ENCODE peak calls at places on chromosomes 3 and 15, in nine cellular contexts. T is HEK293T; W is ACHN; N is activated CD4-positive, alpha-beta T cell treated with anti-CD3 and anti-CD28 coated beads for 48 hours; C is NCI-H1105 treated with DMSO at 0.1 percent for 48 hours; U is AG04449; Q is GM04503; O is AG04450; J is hepatic stellate cell. R is an unnamed sample.
A peak's percentile ranks its signal among the peaks of the same experiment; 100 is the strongest.

GRCh38 chr15:79779739-79780138 is 117.1 kb downstream of the MTHFS start:
- DNase-seq in W (no peak), C (no peak), U (no peak), J (no peak), Q (no peak), O (no peak), T (no peak), N (peak; percentile 45), R (peak; percentile 30)

GRCh38 chr15:73870700-73871408 is 2.5 kb upstream of the TBC1D21 start:
- DNase-seq in T (no peak), C (no peak), W (no peak), O (no peak), Q (no peak), J (no peak), U (no peak), N (no peak), R (no peak)

GRCh38 chr3:170178631-170179030 is 2.9 kb downstream of the PHC3 start:
- DNase-seq in J (no peak), U (no peak), T (no peak), O (no peak), C (no peak), W (no peak), Q (no peak), N (peak; percentile 52), R (peak; percentile 42)

GRCh38 chr15:58608129-58608590 is 141.3 kb downstream of the ADAM10 start:
- DNase-seq in N (no peak), Q (peak; percentile 37), T (no peak), J (peak; percentile 19), O (peak; percentile 62), W (no peak), C (no peak), U (peak; percentile 55), R (no peak)

GRCh38 chr3:192010490-192010889 is 549.5 kb downstream of the PYDC2 start:
- DNase-seq in N (no peak), U (no peak), C (no peak), W (no peak), T (no peak), J (no peak), Q (no peak), O (no peak), R (no peak)

GRCh38 chr15:64782751-64783150 is 7.4 kb upstream of the RBPMS2 start:
- DNase-seq in U (no peak), J (no peak), O (no peak), T (no peak), W (no peak), N (no peak), Q (no peak), C (no peak), R (no peak)

GRCh38 chr3:159882784-159883779 is 105.6 kb upstream of the IL12A start:
- DNase-seq in N (no peak), U (peak; percentile 85), O (peak; percentile 84), C (peak; percentile 95), W (no peak), Q (no peak), T (peak; percentile 15), J (no peak), R (no peak)

GRCh38 chr3:194126790-194127189 is 9.2 kb upstream of the HES1 start:
- DNase-seq in U (no peak), N (no peak), T (no peak), C (no peak), Q (no peak), O (no peak), J (no peak), W (no peak), R (no peak)

GRCh38 chr15:41990691-41991090 is 18.3 kb upstream of the EHD4 start:
- DNase-seq in Q (no peak), C (no peak), O (no peak), T (no peak), U (no peak), W (no peak), J (no peak), N (no peak), R (no peak)

GRCh38 chr3:43817825-43818224 is 127.1 kb downstream of the ABHD5 start:
- DNase-seq in O (no peak), C (no peak), Q (no peak), N (peak; percentile 17), J (no peak), T (no peak), U (no peak), W (peak; percentile 33), R (no peak)

GRCh38 chr3:47359283-47359682 is 21.5 kb upstream of the PTPN23 start:
- DNase-seq in J (no peak), N (no peak), T (no peak), C (no peak), U (no peak), O (no peak), W (no peak), Q (no peak), R (no peak)

GRCh38 chr3:5187920-5188418 is 462 bp downstream of the EDEM1 start:
- DNase-seq in C (no peak), T (peak; percentile 36), N (peak; percentile 66), W (peak; percentile 47), O (no peak), U (no peak), J (peak; percentile 47), Q (no peak), R (peak; percentile 52)

GRCh38 chr15:26087881-26088280 is 224.8 kb upstream of the ATP10A start:
- DNase-seq in J (no peak), C (no peak), N (no peak), O (no peak), U (no peak), T (no peak), W (no peak), Q (no peak), R (no peak)

GRCh38 chr15:40337597-40337996 is 3.1 kb downstream of the CCDC9B start:
- DNase-seq in W (no peak), N (no peak), T (no peak), U (no peak), J (no peak), C (no peak), Q (no peak), O (no peak), R (no peak)

GRCh38 chr15:80107204-80107603 is 45.6 kb upstream of the FAH start:
- DNase-seq in W (no peak), T (no peak), J (no peak), O (no peak), C (no peak), U (no peak), Q (no peak), N (no peak), R (no peak)

GRCh38 chr3:128112406-128112968 is 11.1 kb downstream of the RUVBL1 start:
- DNase-seq in W (peak; percentile 87), U (peak; percentile 58), N (peak; percentile 58), O (peak; percentile 51), T (no peak), Q (peak; percentile 71), J (peak; percentile 79), C (peak; percentile 5), R (no peak)

GRCh38 chr3:8453153-8453552 is 48.5 kb upstream of the LMCD1 start:
- DNase-seq in Q (no peak), O (no peak), C (no peak), U (no peak), N (no peak), W (no peak), T (no peak), J (no peak), R (no peak)

GRCh38 chr3:183779896-183780450 is 45.4 kb downstream of the MAP6D1 start:
- DNase-seq in W (no peak), O (no peak), J (no peak), T (no peak), N (no peak), U (no peak), Q (no peak), C (no peak), R (no peak)

GRCh38 chr3:116897382-116897781 is 187.8 kb downstream of the TUSC7 start:
- DNase-seq in W (no peak), T (no peak), Q (no peak), U (no peak), J (no peak), N (no peak), C (no peak), O (no peak), R (no peak)

GRCh38 chr3:78161736-78162135 is 1121.8 kb downstream of the ROBO2 start:
- DNase-seq in O (no peak), T (no peak), J (no peak), C (no peak), U (no peak), Q (no peak), W (no peak), N (no peak), R (no peak)

GRCh38 chr3:57370331-57370730 is 77.8 kb upstream of the ASB14 start:
- DNase-seq in Q (no peak), O (no peak), W (no peak), T (no peak), C (no peak), J (no peak), N (no peak), U (no peak), R (no peak)

GRCh38 chr3:26099692-26100091 is 309.8 kb downstream of the OXSM start:
- DNase-seq in T (no peak), Q (no peak), C (no peak), W (no peak), U (no peak), O (no peak), N (no peak), J (no peak), R (no peak)

GRCh38 chr3:119091936-119092677 is 53.9 kb upstream of the TEX55 start:
- DNase-seq in T (no peak), Q (no peak), C (no peak), O (no peak), J (no peak), W (no peak), U (no peak), N (no peak), R (no peak)

GRCh38 chr3:62723636-62724217 is 151.5 kb downstream of the CADPS start:
- DNase-seq in O (no peak), C (no peak), Q (no peak), W (no peak), N (no peak), T (no peak), J (no peak), U (no peak), R (no peak)

GRCh38 chr3:58345457-58345856 is 12.8 kb downstream of the PXK start:
- DNase-seq in W (no peak), O (no peak), N (no peak), C (no peak), Q (no peak), T (no peak), J (no peak), U (no peak), R (no peak)

GRCh38 chr3:10548997-10549396 is 43.6 kb upstream of the ATP2B2 start:
- DNase-seq in U (no peak), Q (no peak), O (no peak), T (no peak), W (no peak), C (no peak), N (peak; percentile 38), J (no peak), R (no peak)

GRCh38 chr3:154904328-154904727 is 175.8 kb upstream of the MME start:
- DNase-seq in U (no peak), J (peak; percentile 5), O (no peak), C (peak; percentile 35), N (no peak), Q (no peak), T (peak; percentile 19), W (peak; percentile 22), R (peak; percentile 9)

GRCh38 chr3:16917256-16917935 is 32.6 kb downstream of the PLCL2 start:
- DNase-seq in U (no peak), J (no peak), Q (no peak), W (peak; percentile 46), C (no peak), N (peak; percentile 24), T (no peak), O (no peak), R (no peak)

GRCh38 chr3:172201136-172201989 is 162.0 kb downstream of the FNDC3B start:
- DNase-seq in N (no peak), T (no peak), U (peak; percentile 69), C (peak; percentile 97), W (peak; percentile 35), J (peak; percentile 68), Q (peak; percentile 95), O (peak; percentile 86), R (no peak)

GRCh38 chr3:156522673-156523072 is 32.2 kb downstream of the SSR3 start:
- DNase-seq in J (no peak), U (no peak), C (no peak), N (no peak), O (no peak), W (no peak), Q (no peak), T (no peak), R (no peak)

GRCh38 chr3:45477838-45478237 is 89.5 kb downstream of the LARS2 start:
- DNase-seq in J (no peak), O (no peak), N (no peak), U (no peak), C (no peak), T (no peak), Q (no peak), W (no peak), R (no peak)

R was measured in GM13976.